ENCODE peak calls at places on chromosome X, in six cellular contexts. D, C, U, I, W and T are unnamed samples. For H3K9me3, the result is how much of the 10 kb centered on the place peaks cover.

GRCh38 chrX:7330971-7331746 is 183.2 kb upstream of the PUDP start:
- DNase-seq in U (peak), D (no peak), C (peak), W (no peak), I (no peak), T (peak)

GRCh38 chrX:14039344-14039743 is 9.7 kb upstream of the GEMIN8 start:
- DNase-seq in D (no peak), W (no peak), C (peak), I (no peak), U (no peak), T (no peak)

GRCh38 chrX:37753384-37753783 is 26.5 kb upstream of the CYBB start:
- DNase-seq in I (no peak), D (no peak), W (no peak), U (no peak), C (no peak), T (no peak)

GRCh38 chrX:69165116-69165651 is at the start of gene PJA1:
- DNase-seq in C (peak), I (peak), W (no peak), D (peak), U (peak), T (peak)

GRCh38 chrX:44474410-44474809 is 68.2 kb downstream of the FUNDC1 start:
- DNase-seq in U (no peak), C (no peak), W (no peak), I (no peak), D (no peak), T (no peak)

GRCh38 chrX:630007-630921 is at the start of gene SHOX:
- DNase-seq in U (no peak), C (no peak), I (no peak), W (no peak), D (no peak), T (no peak)

GRCh38 chrX:36957425-36958328 is 50.5 kb upstream of the FAM47C start:
- DNase-seq in I (no peak), W (no peak), C (peak), U (no peak), D (no peak), T (no peak)

GRCh38 chrX:2500091-2500680 is 590 bp downstream of the DHRSX start:
- DNase-seq in C (peak), U (no peak), D (no peak), W (no peak), I (no peak), T (peak)

GRCh38 chrX:86002076-86002896 is 45.1 kb downstream of the CHM start:
- DNase-seq in I (no peak), D (no peak), C (peak), U (no peak), W (peak), T (no peak)

GRCh38 chrX:153052534-153052933 is 3.7 kb upstream of the PNMA3 start:
- DNase-seq in D (no peak), U (no peak), C (no peak), I (no peak), W (no peak), T (no peak)

DNA sequence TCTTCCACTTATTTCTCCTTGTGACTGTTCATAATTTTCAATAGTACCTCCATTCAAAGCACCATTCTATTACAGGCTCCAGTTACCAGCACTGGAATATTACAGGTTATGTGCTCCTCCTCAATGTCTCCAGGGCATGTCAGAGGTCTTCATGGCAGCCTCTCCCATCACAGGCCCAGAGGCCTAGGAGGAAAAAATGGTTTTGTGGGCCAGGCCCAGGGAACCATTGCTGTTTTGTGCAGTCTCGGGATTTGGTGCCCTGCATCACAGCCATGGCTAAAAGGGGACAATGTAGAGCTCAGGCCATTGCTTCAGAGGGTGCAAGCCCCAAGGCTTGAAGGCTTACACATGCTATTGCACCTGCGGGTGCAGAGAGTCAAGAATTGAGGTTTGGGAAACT is 7.2 kb upstream of the PNMA3 start:
- DNase-seq in I (no peak), C (no peak), W (no peak), D (no peak), U (no peak), T (no peak)
- H3K9me3 ChIP-seq in I (under half), C (under half), W (under half), D (under half), U (under half), T (under half)

GRCh38 chrX:3743821-3744439 is 30.5 kb upstream of the PRKX start:
- DNase-seq in W (no peak), I (no peak), C (no peak), D (no peak), U (no peak), T (no peak)

DNA sequence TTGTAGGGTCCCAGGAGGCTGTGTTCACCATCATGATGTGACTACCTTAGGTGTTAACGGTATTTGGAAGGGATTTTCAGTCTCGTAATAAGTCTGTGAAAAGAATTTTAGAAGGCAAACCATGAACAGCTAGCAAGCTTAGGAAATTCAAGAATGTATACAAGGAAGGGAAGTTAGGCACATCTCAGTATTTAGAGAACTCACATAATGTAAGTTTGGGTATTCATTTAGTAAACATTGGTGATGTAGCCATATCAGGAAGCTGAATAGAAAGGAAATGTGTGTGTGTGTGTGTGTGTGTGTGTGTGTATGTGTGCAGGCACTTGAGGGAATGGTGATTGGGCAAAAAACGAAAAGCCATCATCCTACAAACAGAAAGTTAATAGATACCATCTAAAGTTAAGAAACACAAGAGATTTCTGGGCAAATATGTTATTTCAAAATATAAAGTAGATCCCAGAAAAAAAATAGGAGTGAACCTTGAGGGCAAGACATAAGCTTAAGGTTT is 34.7 kb upstream of the PRKX start:
- DNase-seq in I (no peak), U (no peak), D (no peak), C (no peak), W (no peak), T (no peak)
- TF ChIP-seq POLR2A in I (no peak), U (no peak), D (no peak), C (no peak), W (no peak), T (no peak)

GRCh38 chrX:24396930-24397277 is 36.5 kb downstream of the SUPT20HL1 start:
- DNase-seq in I (no peak), W (no peak), D (no peak), C (no peak), U (no peak), T (no peak)

GRCh38 chrX:24396236-24396929 is 35.9 kb downstream of the SUPT20HL1 start:
- DNase-seq in W (no peak), D (no peak), C (no peak), U (no peak), I (no peak), T (no peak)

GRCh38 chrX:24395775-24396174 is 35.3 kb downstream of the SUPT20HL1 start:
- DNase-seq in U (peak), D (no peak), I (no peak), W (peak), C (peak), T (no peak)

GRCh38 chrX:24398766-24399165 is 38.3 kb downstream of the SUPT20HL1 start:
- DNase-seq in U (no peak), W (no peak), D (no peak), C (no peak), I (no peak), T (no peak)
- H3K27ac ChIP-seq in U (no peak), W (no peak), D (no peak), C (no peak), I (no peak), T (no peak)

DNA sequence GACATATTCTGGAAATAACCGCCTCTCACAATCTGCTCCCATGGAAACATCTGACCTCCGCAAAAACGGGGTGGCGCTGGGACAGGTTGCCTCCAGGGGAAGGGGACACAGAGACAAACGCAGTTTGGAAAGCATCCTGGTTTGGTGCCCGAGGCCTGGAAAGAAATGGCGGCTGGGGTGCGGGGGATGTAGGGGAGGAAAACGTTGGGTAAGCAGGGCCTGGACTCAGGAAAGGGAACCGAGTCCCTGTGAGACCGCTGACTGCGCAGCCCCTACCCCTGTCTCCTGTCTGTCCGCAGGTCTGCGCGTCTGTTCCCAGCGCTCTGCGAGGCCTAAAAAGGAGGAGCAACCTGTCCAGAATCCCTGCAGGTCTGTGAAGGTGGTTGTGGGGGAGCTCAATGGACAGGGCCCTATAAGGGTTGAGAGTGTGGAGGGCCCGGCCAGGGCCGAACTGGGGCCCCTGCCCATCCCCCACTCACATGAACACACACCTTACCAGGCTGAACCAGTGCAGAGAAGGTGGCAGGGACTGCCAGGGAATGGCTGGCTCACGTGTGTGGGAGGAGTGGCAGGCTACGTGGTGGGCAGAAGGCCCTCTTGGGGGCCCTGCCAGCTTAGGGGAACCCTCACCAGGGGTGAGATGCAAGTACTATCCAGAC is 671 bp downstream of the TCEAL3 start:
- DNase-seq in I (no peak), U (peak), C (no peak), D (peak), W (no peak), T (peak)
- H3K9me3 ChIP-seq in I (under half), U (under half), C (under half), D (under half), W (under half), T (under half)

DNA sequence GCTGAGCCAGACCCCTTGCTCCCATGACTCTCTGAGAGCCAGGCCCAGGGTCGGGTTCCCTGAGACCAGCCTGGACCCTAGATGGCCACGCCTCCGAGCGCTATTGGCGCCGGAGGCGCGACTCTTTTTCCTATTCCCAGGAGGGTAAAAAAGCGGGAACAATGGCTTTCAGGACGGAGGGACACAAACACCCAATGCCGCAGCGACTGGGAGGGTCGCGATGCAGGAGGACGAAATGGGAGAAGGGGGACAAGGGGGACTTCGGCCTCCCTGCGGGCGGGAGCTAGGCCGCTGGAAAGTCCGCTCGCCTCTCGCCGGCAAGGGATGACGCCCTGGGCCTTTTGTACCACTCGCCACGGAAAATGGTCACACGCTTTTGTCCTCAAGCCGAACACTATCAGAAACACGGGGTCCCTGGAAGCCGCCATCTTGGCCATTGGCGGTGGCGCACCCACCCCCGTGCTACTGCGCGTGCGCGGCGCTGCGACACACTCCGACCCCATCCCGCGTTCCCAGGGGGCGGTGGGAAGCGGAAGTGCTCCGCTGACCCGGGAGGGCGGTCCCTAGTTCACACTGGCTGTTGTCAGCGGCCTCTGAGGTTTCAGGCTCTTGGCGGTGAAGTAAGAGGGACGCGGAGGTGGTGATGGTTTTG is 98.4 kb downstream of the ZNF674 start:
- DNase-seq in C (peak), I (peak), W (peak), D (peak), U (peak), T (peak)
- TF ChIP-seq POLR2A in C (peak), I (no peak), W (no peak), D (no peak), U (peak), T (peak)

GRCh38 chrX:87005183-87005582 is 512.4 kb upstream of the KLHL4 start:
- DNase-seq in U (no peak), W (no peak), C (no peak), I (no peak), D (no peak), T (no peak)

GRCh38 chrX:87006561-87006960 is 511.0 kb upstream of the KLHL4 start:
- DNase-seq in C (no peak), D (no peak), U (no peak), I (no peak), W (no peak), T (no peak)

GRCh38 chrX:87005885-87006284 is 511.7 kb upstream of the KLHL4 start:
- DNase-seq in D (no peak), I (no peak), W (no peak), C (no peak), U (no peak), T (no peak)

DNA sequence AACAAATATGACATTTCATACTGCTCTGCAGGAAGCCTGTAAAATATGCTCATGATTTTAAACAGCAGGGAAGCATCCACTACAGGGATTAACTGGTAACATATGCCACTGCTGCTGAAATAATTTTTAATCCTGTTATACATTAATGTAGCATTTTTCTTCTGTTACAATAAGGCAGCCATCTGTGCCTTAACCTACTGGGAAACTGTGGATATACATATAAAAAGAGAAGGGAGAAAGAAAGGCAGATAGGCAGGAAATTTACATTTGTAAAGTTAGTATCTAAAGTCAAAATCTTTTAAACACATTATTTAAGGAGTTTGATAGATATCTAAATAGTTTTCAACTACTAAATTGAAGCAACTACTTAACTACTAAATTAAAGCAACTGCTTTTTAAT is 514.6 kb upstream of the KLHL4 start:
- DNase-seq in D (no peak), U (no peak), W (no peak), C (no peak), I (no peak), T (no peak)
- H3K27ac ChIP-seq in D (no peak), U (no peak), W (no peak), C (no peak), I (no peak), T (no peak)